ENCODE peak calls at places on chromosome 20, in five cellular contexts. R, H, K, Z and N are unnamed samples.

GRCh38 chr20:10096790-10097189 is 62.0 kb downstream of the ANKEF1 start:
- DNase-seq in R (no peak), H (no peak), K (no peak), Z (no peak), N (no peak)

GRCh38 chr20:35311409-35311808 is 19.2 kb upstream of the FAM83C start:
- DNase-seq in R (no peak), H (peak; percentile 37), K (no peak), Z (no peak), N (peak; percentile 77)

GRCh38 chr20:36745234-36745926 is 510 bp downstream of the NDRG3 start:
- DNase-seq in R (peak; percentile 49), H (no peak), K (no peak), Z (no peak), N (no peak)

GRCh38 chr20:43389839-43390626 is 67.7 kb upstream of the SRSF6 start:
- DNase-seq in R (no peak), H (peak; percentile 52), K (peak; percentile 68), Z (no peak), N (no peak)

GRCh38 chr20:57686931-57687652 is 22.7 kb downstream of the PMEPA1 start:
- DNase-seq in R (no peak), H (no peak), K (no peak), Z (no peak), N (no peak)

GRCh38 chr20:45621593-45621992 is 7.9 kb upstream of the WFDC10A start:
- DNase-seq in R (no peak), H (no peak), K (no peak), Z (no peak), N (no peak)

GRCh38 chr20:58645277-58645968 is 5.7 kb upstream of the STX16 start:
- DNase-seq in R (no peak), H (no peak), K (no peak), Z (no peak), N (peak; percentile 56)

GRCh38 chr20:54431545-54431944 is 43.8 kb upstream of the DOK5 start:
- DNase-seq in R (no peak), H (no peak), K (no peak), Z (no peak), N (no peak)

GRCh38 chr20:38680492-38681118 is 43.7 kb upstream of the SLC32A1 start:
- DNase-seq in R (no peak), H (peak; percentile 29), K (no peak), Z (no peak), N (peak; percentile 28)

GRCh38 chr20:62922451-62922921 is 3.8 kb downstream of the DIDO1 start:
- DNase-seq in R (no peak), H (no peak), K (no peak), Z (no peak), N (no peak)

GRCh38 chr20:12969071-12969669 is 39.6 kb upstream of the SPTLC3 start:
- DNase-seq in R (no peak), H (no peak), K (no peak), Z (no peak), N (no peak)

GRCh38 chr20:36607586-36608387 is 2.2 kb downstream of the RAB5IF start:
- DNase-seq in R (peak; percentile 13), H (no peak), K (no peak), Z (no peak), N (no peak)

GRCh38 chr20:24131281-24131680 is 142.7 kb upstream of the GGTLC1 start:
- DNase-seq in R (no peak), H (no peak), K (no peak), Z (no peak), N (no peak)

GRCh38 chr20:19737025-19737424 is 21.0 kb upstream of the RIN2 start:
- DNase-seq in R (peak; percentile 64), H (no peak), K (no peak), Z (peak; percentile 37), N (peak; percentile 48)

GRCh38 chr20:46639587-46639986 is 11.7 kb downstream of the SLC13A3 start:
- DNase-seq in R (no peak), H (no peak), K (no peak), Z (no peak), N (no peak)

GRCh38 chr20:34709836-34710567 is 5.9 kb downstream of the TP53INP2 start:
- DNase-seq in R (peak; percentile 84), H (no peak), K (peak; percentile 90), Z (no peak), N (peak; percentile 51)

GRCh38 chr20:44291754-44292153 is 19.2 kb downstream of the FITM2 start:
- DNase-seq in R (no peak), H (no peak), K (no peak), Z (no peak), N (no peak)

GRCh38 chr20:14193885-14194284 is 143.5 kb downstream of the FLRT3 start:
- DNase-seq in R (peak; percentile 9), H (no peak), K (no peak), Z (no peak), N (no peak)

GRCh38 chr20:35292504-35293285 is 470 bp upstream of the FAM83C start:
- DNase-seq in R (no peak), H (no peak), K (no peak), Z (no peak), N (no peak)

GRCh38 chr20:38997622-38998021 is 35.5 kb downstream of the DHX35 start:
- DNase-seq in R (no peak), H (peak; percentile 73), K (no peak), Z (peak; percentile 87), N (no peak)

GRCh38 chr20:22807646-22808045 is 223.3 kb upstream of the FOXA2 start:
- DNase-seq in R (no peak), H (no peak), K (peak; percentile 8), Z (no peak), N (peak; percentile 1)

GRCh38 chr20:59977086-59977485 is 18.9 kb downstream of the CDH26 start:
- DNase-seq in R (no peak), H (no peak), K (no peak), Z (no peak), N (no peak)

GRCh38 chr20:64084209-64085152 is at the start of gene LKAAEAR1:
- DNase-seq in R (no peak), H (no peak), K (no peak), Z (no peak), N (no peak)

GRCh38 chr20:57596998-57597939 is 23.0 kb downstream of the ZBP1 start:
- DNase-seq in R (peak; percentile 75), H (peak; percentile 86), K (peak; percentile 94), Z (no peak), N (peak; percentile 17)

GRCh38 chr20:31707994-31708744 is 14.5 kb downstream of the BCL2L1 start:
- DNase-seq in R (no peak), H (peak; percentile 65), K (no peak), Z (no peak), N (no peak)

GRCh38 chr20:38806855-38807655 is 1.6 kb downstream of the PPP1R16B start:
- DNase-seq in R (no peak), H (no peak), K (peak; percentile 43), Z (no peak), N (no peak)

GRCh38 chr20:35058184-35058583 is 34.4 kb downstream of the TRPC4AP start:
- DNase-seq in R (no peak), H (no peak), K (no peak), Z (no peak), N (no peak)

GRCh38 chr20:11140359-11140758 is 466.6 kb upstream of the JAG1 start:
- DNase-seq in R (no peak), H (no peak), K (no peak), Z (no peak), N (peak; percentile 84)

GRCh38 chr20:1566701-1567100 is 9.2 kb upstream of the SIRPD start:
- DNase-seq in R (no peak), H (no peak), K (no peak), Z (no peak), N (peak; percentile 0)
- TF ChIP-seq RCOR1 in R (no peak), H (no peak), K (no peak), Z (no peak), N (no peak)

GRCh38 chr20:41365785-41366545 is 653 bp downstream of the EMILIN3 start:
- DNase-seq in R (no peak), H (no peak), K (peak; percentile 78), Z (no peak), N (no peak)
- TF ChIP-seq RCOR1 in R (no peak), H (no peak), K (no peak), Z (no peak), N (no peak)

GRCh38 chr20:6870559-6870958 is 103.1 kb downstream of the BMP2 start:
- DNase-seq in R (no peak), H (no peak), K (no peak), Z (no peak), N (no peak)
- TF ChIP-seq RCOR1 in R (no peak), H (no peak), K (no peak), Z (no peak), N (no peak)

GRCh38 chr20:5078399-5078958 is 41.3 kb downstream of the PCNA start:
- DNase-seq in R (peak; percentile 60), H (peak; percentile 42), K (no peak), Z (peak; percentile 98), N (peak; percentile 66)
- TF ChIP-seq RCOR1 in R (no peak), H (peak; percentile 12), K (no peak), Z (peak; percentile 76), N (no peak)